ENCODE peak calls at places on chromosomes 7 and 10, in nine cellular contexts. K is tibial artery, Z is Peyer's patch, J is right atrium auricular region, S is heart left ventricle, M is stomach, V is heart right ventricle, G is lung, Q is GM23338. A is an unnamed sample.

GRCh38 chr7:24732646-24733413 is 24.4 kb downstream of the GSDME start:
- DNase-seq in G (no peak), M (no peak), Q (no peak), S (no peak), J (peak; percentile 58), V (no peak), Z (no peak), K (peak; percentile 56), A (no peak)

GRCh38 chr10:120483006-120483405 is 26.0 kb downstream of the PLPP4 start:
- DNase-seq in M (no peak), V (no peak), G (no peak), Q (no peak), S (no peak), K (no peak), J (peak; percentile 16), Z (no peak), A (no peak)

GRCh38 chr10:23442936-23443335 is 4.1 kb downstream of the OTUD1 start:
- DNase-seq in J (no peak), Z (no peak), G (no peak), V (no peak), Q (no peak), S (no peak), K (no peak), M (no peak), A (no peak)

GRCh38 chr7:18762189-18762588 is 266.6 kb downstream of the HDAC9 start:
- DNase-seq in M (no peak), Z (no peak), S (no peak), V (no peak), Q (no peak), K (no peak), J (no peak), G (no peak), A (no peak)

GRCh38 chr7:156173748-156174353 is 361.6 kb upstream of the SHH start:
- DNase-seq in G (no peak), Q (no peak), K (no peak), M (no peak), S (no peak), Z (no peak), J (no peak), V (no peak), A (no peak)

GRCh38 chr7:110988890-110989501 is 101.9 kb upstream of the LRRN3 start:
- DNase-seq in K (no peak), S (no peak), G (no peak), Z (no peak), V (no peak), J (no peak), M (no peak), Q (no peak), A (no peak)

GRCh38 chr10:128007971-128008370 is 101.1 kb downstream of the PTPRE start:
- DNase-seq in K (no peak), G (no peak), S (no peak), Q (peak; percentile 16), J (no peak), M (no peak), V (no peak), Z (no peak), A (no peak)

GRCh38 chr10:132671171-132672154 is 114.5 kb downstream of the NKX6-2 start:
- DNase-seq in Q (peak; percentile 19), K (peak; percentile 37), Z (peak; percentile 29), J (no peak), G (no peak), M (no peak), V (peak; percentile 55), S (no peak), A (peak; percentile 44)

GRCh38 chr10:133324198-133324792 is 12.4 kb downstream of the CALY start:
- DNase-seq in G (peak; percentile 51), J (no peak), K (no peak), Z (peak; percentile 89), S (no peak), M (peak; percentile 87), Q (peak; percentile 84), V (peak; percentile 61), A (no peak)

GRCh38 chr7:151838861-151839381 is 38.0 kb downstream of the PRKAG2 start:
- DNase-seq in V (peak; percentile 47), S (no peak), G (no peak), Q (no peak), Z (peak; percentile 83), K (no peak), J (no peak), M (no peak), A (no peak)

GRCh38 chr10:130808243-130808642 is 503.3 kb downstream of the TCERG1L start:
- DNase-seq in K (no peak), G (no peak), Q (no peak), Z (peak; percentile 26), M (no peak), S (no peak), V (no peak), J (no peak), A (peak; percentile 32)

GRCh38 chr7:37208528-37208927 is 240.1 kb downstream of the ELMO1 start:
- DNase-seq in M (peak; percentile 40), Q (peak; percentile 41), V (no peak), Z (peak; percentile 67), G (peak; percentile 80), J (peak; percentile 85), S (peak; percentile 75), K (peak; percentile 90), A (peak; percentile 83)

GRCh38 chr10:78033623-78034470 is at the start of gene RPS24:
- DNase-seq in K (peak; percentile 97), M (peak; percentile 97), S (peak; percentile 95), G (peak; percentile 95), Q (peak; percentile 98), J (peak; percentile 97), V (peak; percentile 94), Z (peak; percentile 98), A (peak; percentile 96)

GRCh38 chr10:78028438-78029293 is 649 bp downstream of the POLR3A start:
- DNase-seq in M (no peak), G (no peak), Z (peak; percentile 53), Q (peak; percentile 53), K (no peak), S (no peak), V (no peak), J (peak; percentile 61), A (no peak)

GRCh38 chr10:78025685-78026364 is 3.5 kb downstream of the POLR3A start:
- DNase-seq in K (no peak), Q (no peak), G (no peak), Z (no peak), V (no peak), S (no peak), M (no peak), J (no peak), A (no peak)

GRCh38 chr10:78035025-78035424 is 1.4 kb downstream of the RPS24 start:
- DNase-seq in Q (no peak), Z (no peak), J (no peak), S (no peak), V (no peak), M (no peak), G (no peak), K (no peak), A (no peak)

GRCh38 chr10:78029294-78030226 is at the start of gene POLR3A:
- DNase-seq in V (peak; percentile 95), M (peak; percentile 96), J (peak; percentile 96), K (peak; percentile 98), G (peak; percentile 95), S (peak; percentile 96), Q (peak; percentile 98), Z (peak; percentile 98), A (peak; percentile 97)
- H3K27ac ChIP-seq in V (peak within 1 kb of the TSS; percentile 81), M (peak within 1 kb of the TSS; percentile 83), J (peak within 1 kb of the TSS; percentile 79), K (peak within 1 kb of the TSS; percentile 80), G (peak within 1 kb of the TSS; percentile 73), S (peak within 1 kb of the TSS; percentile 83), Q (peak within 1 kb of the TSS; percentile 9), Z (peak within 1 kb of the TSS; percentile 76), A (peak within 1 kb of the TSS; percentile 74)

GRCh38 chr7:15558747-15559146 is 3.1 kb downstream of the AGMO start:
- DNase-seq in M (no peak), Z (no peak), J (no peak), K (no peak), S (no peak), G (no peak), Q (no peak), V (no peak), A (no peak)

GRCh38 chr7:15557686-15558085 is 4.1 kb downstream of the AGMO start:
- DNase-seq in S (no peak), G (no peak), Z (no peak), M (no peak), V (no peak), Q (no peak), J (no peak), K (no peak), A (no peak)

GRCh38 chr7:15566476-15566875 is 4.7 kb upstream of the AGMO start:
- DNase-seq in J (no peak), Q (no peak), M (no peak), S (no peak), G (no peak), V (no peak), K (no peak), Z (no peak), A (no peak)

GRCh38 chr7:15560968-15561367 is 847 bp downstream of the AGMO start:
- DNase-seq in K (no peak), S (no peak), Q (no peak), V (no peak), M (no peak), Z (no peak), J (no peak), G (no peak), A (no peak)

GRCh38 chr7:15561840-15562239 is at the start of gene AGMO:
- DNase-seq in Z (peak; percentile 87), K (peak; percentile 80), S (peak; percentile 75), M (no peak), G (no peak), V (peak; percentile 69), J (peak; percentile 69), Q (no peak), A (peak; percentile 75)
- TF ChIP-seq CTCF in Z (no peak), K (no peak), S (no peak), M (no peak), G (no peak), V (no peak), J (no peak), Q (no peak), A (no peak)

GRCh38 chr10:59901481-59901880 is 4.9 kb downstream of the CCDC6 start:
- DNase-seq in K (no peak), Z (no peak), S (no peak), J (no peak), G (no peak), M (no peak), V (no peak), Q (no peak), A (no peak)
- H3K4me1 ChIP-seq in K (peaks cover 65% of the 10 kb centered on the region), Z (peaks cover 15% of the 10 kb centered on the region), S (peaks cover 23% of the 10 kb centered on the region), J (peaks cover 63% of the 10 kb centered on the region), G (peaks cover 12% of the 10 kb centered on the region), M (peaks cover 81% of the 10 kb centered on the region), V (peaks cover 3% of the 10 kb centered on the region), Q (peaks cover 45% of the 10 kb centered on the region), A (peaks cover 84% of the 10 kb centered on the region)

DNA sequence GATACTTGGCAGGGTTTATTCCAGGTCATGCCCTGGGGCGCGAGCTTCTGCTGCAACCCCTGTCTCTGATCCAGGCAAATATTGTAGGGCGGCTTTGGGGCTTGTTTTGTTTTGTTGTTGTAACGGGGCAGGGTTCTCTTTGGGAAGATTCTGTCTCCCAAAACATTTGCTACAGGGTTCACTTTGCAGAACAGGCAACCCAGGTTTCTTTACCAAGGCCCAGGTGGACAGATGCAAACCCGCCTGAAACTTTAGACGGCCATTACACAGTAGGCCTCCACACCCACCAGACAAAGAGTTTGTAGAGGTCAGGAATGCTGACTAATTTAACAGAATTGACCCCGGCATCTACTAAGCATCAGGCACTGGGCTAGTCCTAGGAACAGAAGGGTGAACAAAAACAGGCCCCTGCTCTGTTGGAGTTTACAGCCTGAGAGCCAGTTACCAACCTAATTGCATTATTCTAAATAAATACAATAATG is 570 bp upstream of the CDCA7L start:
- DNase-seq in V (no peak), Q (peak; percentile 60), J (no peak), Z (no peak), S (no peak), K (no peak), M (no peak), G (no peak), A (no peak)
- H3K27ac ChIP-seq in V (peak overlapping the region; percentile 86), Q (peak overlapping the region; percentile 53), J (peak overlapping the region; percentile 88), Z (peak overlapping the region; percentile 83), S (peak overlapping the region; percentile 79), K (no peak overlapping the region), M (peak overlapping the region; percentile 86), G (peak overlapping the region; percentile 71), A (peak overlapping the region; percentile 84)

GRCh38 chr10:43124094-43124521 is 14.1 kb upstream of the CSGALNACT2 start:
- DNase-seq in S (no peak), G (no peak), V (no peak), Q (no peak), Z (peak; percentile 35), J (no peak), K (peak; percentile 39), M (no peak), A (no peak)
- TF ChIP-seq CTCF in S (no peak), G (no peak), V (no peak), Q (no peak), Z (no peak), J (no peak), K (no peak), M (no peak), A (no peak)

A was measured in suprapubic skin.